ENCODE peak calls at places on chromosomes 1 and 21, in seven cellular contexts. G is A549, S is mucosa of descending colon, Q is body of pancreas, Y is PC-3, A is GM12864, J is IMR-90. Z is an unnamed sample.

GRCh38 chr21:31999810-32000468 is 127.1 kb downstream of the HUNK start:
- DNase-seq in G (no peak), S (no peak), Q (no peak), Y (no peak), A (no peak), J (no peak), Z (no peak)

GRCh38 chr1:29190718-29191117 is 9.0 kb upstream of the SRSF4 start:
- DNase-seq in G (no peak), S (no peak), Q (no peak), Y (no peak), A (no peak), J (no peak), Z (no peak)

GRCh38 chr1:2288308-2288707 is 60.2 kb downstream of the SKI start:
- DNase-seq in G (no peak), S (no peak), Q (no peak), Y (no peak), A (no peak), J (no peak), Z (peak; percentile 23)

GRCh38 chr1:172246521-172247390 is 173.7 kb upstream of the C1orf105 start:
- DNase-seq in G (no peak), S (no peak), Q (no peak), Y (peak; percentile 48), A (no peak), J (no peak), Z (no peak)

GRCh38 chr1:182120411-182121258 is 59.1 kb upstream of the ZNF648 start:
- DNase-seq in G (peak; percentile 62), S (peak; percentile 55), Q (peak; percentile 79), Y (peak; percentile 88), A (no peak), J (no peak), Z (no peak)

GRCh38 chr1:115911298-115911697 is 65.0 kb upstream of the SLC22A15 start:
- DNase-seq in G (no peak), S (peak; percentile 14), Q (no peak), Y (peak; percentile 61), A (no peak), J (no peak), Z (no peak)

GRCh38 chr21:42646836-42647235 is 6.6 kb upstream of the PDE9A start:
- DNase-seq in G (no peak), S (no peak), Q (no peak), Y (no peak), A (no peak), J (no peak), Z (no peak)

GRCh38 chr1:160884091-160884490 is 889 bp downstream of the ITLN1 start:
- DNase-seq in G (no peak), S (no peak), Q (no peak), Y (no peak), A (no peak), J (no peak), Z (no peak)

GRCh38 chr1:90201467-90202358 is 206.8 kb downstream of the ZNF326 start:
- DNase-seq in G (no peak), S (peak; percentile 79), Q (no peak), Y (no peak), A (no peak), J (peak; percentile 63), Z (no peak)

GRCh38 chr1:170634293-170634692 is 29.6 kb upstream of the PRRX1 start:
- DNase-seq in G (no peak), S (no peak), Q (no peak), Y (peak; percentile 11), A (no peak), J (peak; percentile 93), Z (no peak)

GRCh38 chr1:8816831-8817412 is 518 bp downstream of the RERE start:
- DNase-seq in G (no peak), S (peak; percentile 50), Q (peak; percentile 20), Y (peak; percentile 17), A (no peak), J (no peak), Z (no peak)

GRCh38 chr1:62175568-62176179 is 19.0 kb upstream of the L1TD1 start:
- DNase-seq in G (no peak), S (peak; percentile 76), Q (peak; percentile 52), Y (peak; percentile 77), A (no peak), J (peak; percentile 45), Z (no peak)

GRCh38 chr1:983736-984475 is 2.0 kb upstream of the PERM1 start:
- DNase-seq in G (no peak), S (peak; percentile 65), Q (peak; percentile 50), Y (peak; percentile 59), A (no peak), J (no peak), Z (no peak)

GRCh38 chr1:15578921-15579682 is 5.7 kb downstream of the AGMAT start:
- DNase-seq in G (no peak), S (no peak), Q (no peak), Y (no peak), A (peak; percentile 49), J (no peak), Z (peak; percentile 42)

GRCh38 chr1:15583016-15583706 is 1.7 kb downstream of the AGMAT start:
- DNase-seq in G (no peak), S (no peak), Q (no peak), Y (no peak), A (no peak), J (no peak), Z (no peak)

GRCh38 chr1:15577691-15578090 is 7.2 kb downstream of the AGMAT start:
- DNase-seq in G (no peak), S (no peak), Q (no peak), Y (no peak), A (no peak), J (no peak), Z (peak; percentile 55)

GRCh38 chr1:15575549-15576150 is 9.2 kb downstream of the AGMAT start:
- DNase-seq in G (no peak), S (no peak), Q (no peak), Y (no peak), A (no peak), J (no peak), Z (no peak)

GRCh38 chr1:15579683-15580047 is 5.2 kb downstream of the AGMAT start:
- DNase-seq in G (no peak), S (no peak), Q (no peak), Y (no peak), A (no peak), J (no peak), Z (no peak)
- H3K4me3 ChIP-seq in G (no peak overlapping the region), S (no peak overlapping the region), Q (no peak overlapping the region), Y (no peak overlapping the region), A (no peak overlapping the region), J (no peak overlapping the region), Z (peak overlapping the region; percentile 29)

DNA sequence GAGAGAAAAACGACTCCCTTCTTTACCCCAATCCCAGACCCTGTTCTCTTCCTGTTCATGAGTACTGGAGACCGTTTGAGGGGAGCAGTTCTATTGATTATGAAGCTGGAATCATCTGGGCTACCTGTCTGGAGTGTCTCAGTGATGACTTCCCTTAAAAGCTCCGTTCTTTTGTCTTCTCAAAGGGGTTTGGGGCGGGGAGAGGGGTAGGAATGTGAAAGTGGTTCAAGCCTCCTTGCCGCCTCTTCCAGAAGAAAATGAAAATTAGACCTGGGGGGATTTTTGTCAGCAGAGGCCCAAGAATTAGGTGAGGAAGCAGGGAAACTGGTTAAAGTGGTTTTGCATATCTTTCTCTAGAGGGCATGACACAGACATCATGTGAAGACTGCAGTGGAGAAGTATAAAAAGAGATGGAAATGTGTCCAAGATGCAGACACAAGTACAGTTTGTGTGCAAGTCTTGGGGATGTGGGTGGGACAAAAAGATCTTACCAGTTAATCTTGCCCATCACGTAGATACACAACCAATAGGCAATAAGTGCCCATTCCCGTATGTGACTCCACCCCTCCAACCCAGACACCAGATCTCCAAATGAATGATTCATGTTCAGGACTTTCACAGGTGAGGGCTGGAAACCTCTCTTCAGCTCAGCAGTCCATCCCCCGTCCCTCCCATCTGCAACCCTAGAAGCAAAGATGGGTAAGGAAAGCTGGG is 470 bp upstream of the MTMR11 start:
- DNase-seq in G (peak; percentile 83), S (peak; percentile 79), Q (peak; percentile 69), Y (peak; percentile 96), A (no peak), J (peak; percentile 58), Z (no peak)
- TF ChIP-seq CTCF in G (no peak), S (no peak), Q (no peak), Y (peak; percentile 16), A (no peak), J (peak; percentile 24), Z (no peak)

GRCh38 chr1:151823175-151823574 is 8.4 kb downstream of the RORC start:
- DNase-seq in G (no peak), S (no peak), Q (no peak), Y (no peak), A (no peak), J (no peak), Z (no peak)

GRCh38 chr1:151819951-151820623 is 11.5 kb downstream of the RORC start:
- DNase-seq in G (no peak), S (no peak), Q (peak; percentile 74), Y (peak; percentile 48), A (no peak), J (no peak), Z (no peak)

GRCh38 chr1:151822404-151822803 is 9.2 kb downstream of the RORC start:
- DNase-seq in G (no peak), S (no peak), Q (no peak), Y (no peak), A (no peak), J (no peak), Z (no peak)

GRCh38 chr1:151819227-151819835 is 12.3 kb downstream of the RORC start:
- DNase-seq in G (no peak), S (no peak), Q (no peak), Y (no peak), A (no peak), J (no peak), Z (no peak)

GRCh38 chr1:151820940-151821339 is 10.7 kb downstream of the RORC start:
- DNase-seq in G (no peak), S (no peak), Q (peak; percentile 77), Y (no peak), A (no peak), J (no peak), Z (no peak)
- H3K4me3 ChIP-seq in G (no peak overlapping the region), S (no peak overlapping the region), Q (no peak overlapping the region), Y (no peak overlapping the region), A (no peak overlapping the region), J (no peak overlapping the region), Z (no peak overlapping the region)

GRCh38 chr1:232795497-232796068 is 9.6 kb upstream of the MAP10 start:
- DNase-seq in G (no peak), S (no peak), Q (no peak), Y (no peak), A (no peak), J (peak; percentile 8), Z (no peak)

GRCh38 chr1:232792949-232793348 is 12.3 kb upstream of the MAP10 start:
- DNase-seq in G (no peak), S (no peak), Q (no peak), Y (no peak), A (no peak), J (no peak), Z (no peak)

GRCh38 chr1:232788235-232788872 is 16.9 kb upstream of the MAP10 start:
- DNase-seq in G (no peak), S (no peak), Q (no peak), Y (no peak), A (no peak), J (no peak), Z (no peak)

GRCh38 chr1:232789660-232790059 is 15.6 kb upstream of the MAP10 start:
- DNase-seq in G (no peak), S (no peak), Q (no peak), Y (no peak), A (no peak), J (no peak), Z (no peak)

DNA sequence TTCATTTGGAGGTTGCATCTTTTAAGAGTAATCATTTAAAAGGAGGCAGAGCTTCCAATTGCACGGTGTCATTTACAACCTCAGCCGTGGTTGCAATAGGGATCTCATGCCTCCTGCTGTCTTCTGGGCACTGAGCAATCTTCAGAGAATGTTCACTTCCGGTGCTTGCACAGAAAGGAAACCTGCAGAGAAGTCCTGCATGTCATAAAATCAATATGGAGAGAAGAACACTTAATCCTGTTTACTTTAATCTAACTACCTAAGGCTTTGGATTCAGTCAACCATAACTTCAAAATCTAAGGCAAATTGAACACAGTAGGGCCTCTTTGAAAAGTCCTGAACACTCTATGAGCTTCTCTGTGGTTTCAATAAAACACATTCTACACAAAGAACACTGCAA is 11.3 kb upstream of the MAP10 start:
- DNase-seq in G (no peak), S (peak; percentile 46), Q (peak; percentile 29), Y (peak; percentile 78), A (no peak), J (peak; percentile 74), Z (no peak)
- TF ChIP-seq CTCF in G (no peak), S (no peak), Q (no peak), Y (peak; percentile 50), A (no peak), J (peak; percentile 27), Z (no peak)